ENCODE peak calls at places on chromosomes 6 and 20, in four cellular contexts. One of them, this sample, is unnamed.

GRCh38 chr20:51258582-51259175 is 235.8 kb upstream of the KCNG1 start:
- DNase-seq in PC-9: peak; percentile 66
- DNase-seq in ascending aorta: no peak
- DNase-seq in GM06990: no peak
- DNase-seq in this sample: no peak

GRCh38 chr6:150352321-150353296 is 16.2 kb upstream of the IYD start:
- DNase-seq in PC-9: peak; percentile 39
- DNase-seq in ascending aorta: no peak
- DNase-seq in GM06990: no peak
- DNase-seq in this sample: no peak

GRCh38 chr20:59125332-59125731 is 38.3 kb upstream of the ZNF831 start:
- DNase-seq in PC-9: no peak
- DNase-seq in ascending aorta: no peak
- DNase-seq in GM06990: no peak
- DNase-seq in this sample: no peak

GRCh38 chr6:33592595-33593413 is 12.7 kb upstream of the BAK1 start:
- DNase-seq in PC-9: no peak
- DNase-seq in ascending aorta: no peak
- DNase-seq in GM06990: peak; percentile 91
- DNase-seq in this sample: no peak

GRCh38 chr6:108115598-108116058 is 41.1 kb upstream of the OSTM1 start:
- DNase-seq in PC-9: peak; percentile 52
- DNase-seq in ascending aorta: no peak
- DNase-seq in GM06990: peak; percentile 26
- DNase-seq in this sample: no peak

GRCh38 chr6:66307490-66307889 is 600.5 kb upstream of the EYS start:
- DNase-seq in PC-9: no peak
- DNase-seq in ascending aorta: no peak
- DNase-seq in GM06990: no peak
- DNase-seq in this sample: no peak

GRCh38 chr20:3550857-3551256 is 80.0 kb downstream of the ATRN start:
- DNase-seq in PC-9: no peak
- DNase-seq in ascending aorta: no peak
- DNase-seq in GM06990: no peak
- DNase-seq in this sample: no peak

GRCh38 chr20:3101737-3102574 is 17.4 kb upstream of the AVP start:
- DNase-seq in PC-9: no peak
- DNase-seq in ascending aorta: no peak
- DNase-seq in GM06990: peak; percentile 44
- DNase-seq in this sample: no peak

GRCh38 chr6:144232434-144233223 is 52.5 kb upstream of the UTRN start:
- DNase-seq in PC-9: no peak
- DNase-seq in ascending aorta: no peak
- DNase-seq in GM06990: no peak
- DNase-seq in this sample: no peak

GRCh38 chr6:138297761-138298298 is 79.5 kb upstream of the PBOV1 start:
- DNase-seq in PC-9: no peak
- DNase-seq in ascending aorta: no peak
- DNase-seq in GM06990: no peak
- DNase-seq in this sample: no peak

GRCh38 chr6:63278916-63279315 is 40.9 kb downstream of the LGSN start:
- DNase-seq in PC-9: no peak
- DNase-seq in ascending aorta: no peak
- DNase-seq in GM06990: no peak
- DNase-seq in this sample: no peak

GRCh38 chr6:16712250-16712930 is 48.9 kb downstream of the ATXN1 start:
- DNase-seq in PC-9: no peak
- DNase-seq in ascending aorta: no peak
- DNase-seq in GM06990: peak; percentile 53
- DNase-seq in this sample: peak; percentile 24

GRCh38 chr20:11379257-11380011 is 538.3 kb upstream of the BTBD3 start:
- DNase-seq in PC-9: no peak
- DNase-seq in ascending aorta: no peak
- DNase-seq in GM06990: no peak
- DNase-seq in this sample: no peak

GRCh38 chr6:7047966-7048365 is 59.8 kb upstream of the RREB1 start:
- DNase-seq in PC-9: no peak
- DNase-seq in ascending aorta: no peak
- DNase-seq in GM06990: no peak
- DNase-seq in this sample: no peak

GRCh38 chr6:81937296-81937937 is 184.9 kb upstream of the TENT5A start:
- DNase-seq in PC-9: no peak
- DNase-seq in ascending aorta: no peak
- DNase-seq in GM06990: no peak
- DNase-seq in this sample: no peak

GRCh38 chr6:80742481-80742880 is 636.0 kb downstream of the BCKDHB start:
- DNase-seq in PC-9: no peak
- DNase-seq in ascending aorta: no peak
- DNase-seq in GM06990: no peak
- DNase-seq in this sample: no peak

GRCh38 chr20:11271319-11271718 is 597.5 kb upstream of the JAG1 start:
- DNase-seq in PC-9: no peak
- DNase-seq in ascending aorta: no peak
- DNase-seq in GM06990: no peak
- DNase-seq in this sample: no peak

GRCh38 chr6:41462980-41463930 is 82.9 kb upstream of the FOXP4 start:
- DNase-seq in PC-9: peak; percentile 37
- DNase-seq in ascending aorta: peak; percentile 14
- DNase-seq in GM06990: no peak
- DNase-seq in this sample: no peak

GRCh38 chr6:111566873-111567517 is 38.7 kb downstream of the TRAF3IP2 start:
- DNase-seq in PC-9: no peak
- DNase-seq in ascending aorta: no peak
- DNase-seq in GM06990: no peak
- DNase-seq in this sample: no peak

GRCh38 chr6:111565316-111566221 is 40.1 kb downstream of the TRAF3IP2 start:
- DNase-seq in PC-9: no peak
- DNase-seq in ascending aorta: no peak
- DNase-seq in GM06990: no peak
- DNase-seq in this sample: peak; percentile 35

GRCh38 chr6:111563581-111563980 is 42.1 kb downstream of the TRAF3IP2 start:
- DNase-seq in PC-9: no peak
- DNase-seq in ascending aorta: no peak
- DNase-seq in GM06990: no peak
- DNase-seq in this sample: no peak

GRCh38 chr6:111564482-111564945 is 41.2 kb downstream of the TRAF3IP2 start:
- DNase-seq in PC-9: no peak
- DNase-seq in ascending aorta: peak; percentile 54
- DNase-seq in GM06990: no peak
- DNase-seq in this sample: no peak

DNA sequence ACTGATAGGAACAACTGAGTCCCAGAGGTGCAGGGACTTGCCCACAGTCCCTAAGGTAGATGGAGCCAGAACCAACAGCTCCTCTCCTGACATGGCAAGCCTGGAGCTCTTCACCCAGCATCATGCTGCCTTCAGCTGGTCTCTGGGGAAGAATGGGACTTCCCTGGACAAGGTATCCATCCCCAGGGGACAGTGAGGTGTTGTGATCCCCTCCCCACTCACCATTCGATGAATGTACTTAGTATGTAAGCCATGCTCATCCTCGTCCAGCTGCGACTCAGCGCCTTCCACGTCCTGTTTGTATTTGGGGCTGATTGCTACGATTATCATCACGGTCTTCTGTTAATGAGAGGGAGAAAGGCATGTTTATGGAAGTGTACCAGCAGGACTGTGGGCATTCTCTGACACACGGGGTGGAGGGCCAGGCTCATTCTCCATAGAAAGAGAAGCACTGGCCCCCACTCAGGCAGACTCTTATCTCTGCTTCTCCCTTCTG is 39.4 kb downstream of the TRAF3IP2 start:
- DNase-seq in PC-9: no peak
- DNase-seq in ascending aorta: no peak
- DNase-seq in GM06990: no peak
- DNase-seq in this sample: no peak
- TF ChIP-seq CTCF in PC-9: no peak
- TF ChIP-seq CTCF in ascending aorta: no peak
- TF ChIP-seq CTCF in GM06990: no peak
- TF ChIP-seq CTCF in this sample: no peak

GRCh38 chr6:28282923-28283322 is 1.6 kb downstream of the PGBD1 start:
- DNase-seq in PC-9: no peak
- DNase-seq in ascending aorta: no peak
- DNase-seq in GM06990: no peak
- DNase-seq in this sample: no peak

GRCh38 chr6:28277746-28278145 is 3.6 kb upstream of the PGBD1 start:
- DNase-seq in PC-9: no peak
- DNase-seq in ascending aorta: no peak
- DNase-seq in GM06990: no peak
- DNase-seq in this sample: no peak

GRCh38 chr6:28274888-28275287 is 6.5 kb upstream of the PGBD1 start:
- DNase-seq in PC-9: no peak
- DNase-seq in ascending aorta: no peak
- DNase-seq in GM06990: no peak
- DNase-seq in this sample: no peak

GRCh38 chr6:28281288-28282064 is at the start of gene PGBD1:
- DNase-seq in PC-9: peak; percentile 45
- DNase-seq in ascending aorta: no peak
- DNase-seq in GM06990: peak; percentile 77
- DNase-seq in this sample: peak; percentile 10

DNA sequence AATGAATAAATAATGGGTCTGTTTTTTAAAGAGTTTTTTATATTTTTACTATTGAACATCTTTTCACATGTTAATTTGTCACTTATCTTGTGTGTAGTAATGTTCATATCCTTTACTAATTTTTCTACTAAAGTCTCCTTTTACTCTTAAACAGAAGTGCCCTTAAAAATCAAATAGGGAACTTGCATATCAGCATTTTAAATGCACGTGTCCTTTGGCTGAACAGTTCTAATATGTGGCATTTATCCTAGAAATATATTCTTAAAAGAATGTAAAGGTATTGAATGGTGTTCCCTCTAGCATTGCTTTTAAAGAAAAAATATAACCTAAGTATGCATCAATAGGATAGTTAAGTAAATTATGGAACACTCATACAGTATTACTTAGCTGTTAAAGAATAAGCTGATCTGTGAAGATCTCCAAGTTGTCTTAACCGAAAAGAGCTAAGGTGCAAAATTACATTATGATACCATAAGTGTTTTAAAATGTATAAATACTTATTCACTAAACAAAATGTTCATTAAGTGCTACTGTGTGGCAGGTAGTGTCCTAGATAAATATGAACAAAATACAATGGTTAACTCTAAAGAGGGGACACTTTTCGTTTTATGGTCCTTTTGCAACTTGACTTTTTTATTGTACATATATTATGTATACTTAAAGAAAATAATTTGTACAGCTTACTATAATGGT is 631 bp upstream of the PGBD1 start:
- DNase-seq in PC-9: no peak
- DNase-seq in ascending aorta: no peak
- DNase-seq in GM06990: no peak
- DNase-seq in this sample: no peak
- H3K4me3 ChIP-seq in PC-9: peak overlapping the region; percentile 82
- H3K4me3 ChIP-seq in ascending aorta: peak overlapping the region; percentile 68
- H3K4me3 ChIP-seq in GM06990: peak overlapping the region; percentile 62
- H3K4me3 ChIP-seq in this sample: peak overlapping the region; percentile 76

GRCh38 chr6:118468682-118469465 is 79.2 kb upstream of the PLN start:
- DNase-seq in PC-9: peak; percentile 50
- DNase-seq in ascending aorta: no peak
- DNase-seq in GM06990: no peak
- DNase-seq in this sample: no peak

GRCh38 chr6:118467181-118467580 is 80.9 kb upstream of the PLN start:
- DNase-seq in PC-9: peak; percentile 19
- DNase-seq in ascending aorta: no peak
- DNase-seq in GM06990: no peak
- DNase-seq in this sample: no peak

GRCh38 chr6:118464620-118465019 is 83.5 kb upstream of the PLN start:
- DNase-seq in PC-9: no peak
- DNase-seq in ascending aorta: no peak
- DNase-seq in GM06990: no peak
- DNase-seq in this sample: no peak

DNA sequence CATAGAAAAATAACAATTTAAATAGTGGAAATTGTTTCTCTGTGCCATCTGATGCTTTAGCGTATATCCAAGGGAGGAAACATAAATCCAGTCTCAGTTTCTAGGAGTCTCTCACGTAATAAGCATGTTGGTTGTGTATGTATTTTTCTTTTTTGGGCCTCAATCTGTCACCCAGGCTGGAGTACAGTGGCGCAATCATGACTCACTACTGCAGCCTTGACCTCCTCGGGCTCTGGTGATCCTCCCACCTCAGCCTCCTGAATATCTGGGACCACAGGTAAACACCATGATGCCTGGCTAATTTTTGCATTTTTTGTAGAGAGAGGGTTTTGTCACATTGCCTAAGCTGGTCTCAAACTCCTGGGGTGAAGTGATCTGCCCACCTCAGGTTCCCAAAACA is 78.6 kb upstream of the PLN start:
- DNase-seq in PC-9: peak; percentile 4
- DNase-seq in ascending aorta: no peak
- DNase-seq in GM06990: no peak
- DNase-seq in this sample: no peak
- TF ChIP-seq CTCF in PC-9: no peak
- TF ChIP-seq CTCF in ascending aorta: no peak
- TF ChIP-seq CTCF in GM06990: no peak
- TF ChIP-seq CTCF in this sample: no peak

DNA sequence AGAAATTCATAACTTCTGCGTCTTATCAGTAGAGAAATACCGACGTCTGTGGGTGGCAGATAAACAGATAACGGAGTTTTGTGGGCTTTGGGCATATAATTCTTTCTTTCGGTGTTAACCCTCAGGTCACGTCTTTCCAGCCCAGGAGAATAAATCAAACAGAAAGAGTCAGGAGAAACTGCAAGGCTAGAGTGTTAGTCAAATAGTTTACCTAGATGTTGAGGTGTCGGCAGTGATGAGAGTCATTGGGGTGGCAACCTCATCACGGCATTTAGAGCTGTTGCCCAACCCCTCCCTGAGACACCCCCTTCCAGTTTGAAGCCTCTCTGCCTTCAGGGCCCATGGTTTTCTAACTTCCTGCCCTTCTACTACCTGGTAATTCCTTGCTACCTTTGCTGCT is 49.5 kb downstream of the ADTRP start:
- DNase-seq in PC-9: no peak
- DNase-seq in ascending aorta: no peak
- DNase-seq in GM06990: no peak
- DNase-seq in this sample: no peak
- H3K4me3 ChIP-seq in PC-9: no peak overlapping the region
- H3K4me3 ChIP-seq in ascending aorta: no peak overlapping the region
- H3K4me3 ChIP-seq in GM06990: no peak overlapping the region
- H3K4me3 ChIP-seq in this sample: no peak overlapping the region

GRCh38 chr6:22807818-22808217 is 238.5 kb downstream of the HDGFL1 start:
- DNase-seq in PC-9: no peak
- DNase-seq in ascending aorta: no peak
- DNase-seq in GM06990: no peak
- DNase-seq in this sample: no peak

GRCh38 chr6:22804620-22805271 is 235.4 kb downstream of the HDGFL1 start:
- DNase-seq in PC-9: no peak
- DNase-seq in ascending aorta: no peak
- DNase-seq in GM06990: no peak
- DNase-seq in this sample: no peak

GRCh38 chr6:22808466-22808865 is 239.1 kb downstream of the HDGFL1 start:
- DNase-seq in PC-9: no peak
- DNase-seq in ascending aorta: no peak
- DNase-seq in GM06990: no peak
- DNase-seq in this sample: no peak

GRCh38 chr6:22809380-22809779 is 240.0 kb downstream of the HDGFL1 start:
- DNase-seq in PC-9: no peak
- DNase-seq in ascending aorta: no peak
- DNase-seq in GM06990: no peak
- DNase-seq in this sample: no peak
- TF ChIP-seq CTCF in PC-9: no peak
- TF ChIP-seq CTCF in ascending aorta: no peak
- TF ChIP-seq CTCF in GM06990: no peak
- TF ChIP-seq CTCF in this sample: no peak

This sample was measured in GM12864.